ENCODE peak calls at places on chromosome 12, in eight cellular contexts. K is GM23338, R is endothelial cell of umbilical vein, X is GM12878, F is HCT116, V is HepG2, T is H1, S is K562. M is an unnamed sample.

GRCh38 chr12:101181776-101182175 is 28.3 kb downstream of the SLC5A8 start:
- DNase-seq in V (no peak), R (no peak), K (no peak), F (no peak), T (no peak), S (no peak), X (no peak), M (no peak)

GRCh38 chr12:122306407-122306806 is 40.1 kb upstream of the VPS33A start:
- DNase-seq in S (peak), R (no peak), X (no peak), V (peak), F (no peak), K (peak), T (peak), M (no peak)

GRCh38 chr12:120010661-120011230 is 21.7 kb downstream of the BICDL1 start:
- DNase-seq in T (no peak), V (no peak), S (no peak), F (no peak), K (no peak), X (no peak), R (no peak), M (no peak)

GRCh38 chr12:18422849-18423248 is 161.5 kb downstream of the PIK3C2G start:
- DNase-seq in X (no peak), V (no peak), R (no peak), T (no peak), K (no peak), F (no peak), S (no peak), M (no peak)

GRCh38 chr12:110436231-110436630 is 13.9 kb downstream of the ARPC3 start:
- DNase-seq in S (no peak), F (no peak), R (peak), X (no peak), K (no peak), T (no peak), V (no peak), M (no peak)

GRCh38 chr12:591167-591570 is 72.1 kb downstream of the NINJ2 start:
- DNase-seq in V (no peak), S (no peak), R (no peak), T (no peak), K (peak), F (no peak), X (no peak), M (no peak)

GRCh38 chr12:1034243-1034642 is 43.2 kb downstream of the ERC1 start:
- DNase-seq in T (no peak), V (no peak), S (no peak), F (no peak), R (no peak), X (no peak), K (no peak), M (no peak)

GRCh38 chr12:83361486-83361885 is 674.8 kb downstream of the TMTC2 start:
- DNase-seq in T (no peak), S (no peak), R (no peak), X (no peak), V (no peak), K (no peak), F (no peak), M (no peak)

GRCh38 chr12:114407566-114408411 is 1.8 kb upstream of the TBX5 start:
- DNase-seq in T (no peak), F (no peak), K (peak), X (no peak), V (no peak), S (no peak), R (no peak), M (no peak)

GRCh38 chr12:18689781-18690180 is 48.0 kb downstream of the PLCZ1 start:
- DNase-seq in K (no peak), F (no peak), S (no peak), T (no peak), R (no peak), V (no peak), X (no peak), M (no peak)

GRCh38 chr12:12024958-12025682 is 45.6 kb upstream of the BCL2L14 start:
- DNase-seq in R (no peak), F (no peak), X (peak), K (no peak), V (no peak), S (no peak), T (no peak), M (no peak)

GRCh38 chr12:53343978-53344377 is 7.8 kb upstream of the SP7 start:
- DNase-seq in V (no peak), R (no peak), X (no peak), F (no peak), K (no peak), T (no peak), S (no peak), M (no peak)

GRCh38 chr12:120321382-120322202 is 6.0 kb downstream of the PLA2G1B start:
- DNase-seq in V (peak), K (no peak), S (no peak), T (no peak), R (no peak), X (no peak), F (no peak), M (no peak)

GRCh38 chr12:89710873-89711179 is 2.2 kb upstream of the ATP2B1 start:
- DNase-seq in T (no peak), S (no peak), F (no peak), K (no peak), R (peak), X (no peak), V (no peak), M (no peak)

GRCh38 chr12:53757095-53757770 is 5.5 kb upstream of the CISTR start:
- DNase-seq in V (peak), K (peak), S (peak), T (peak), F (peak), R (peak), X (no peak), M (no peak)

GRCh38 chr12:89453121-89453520 is 71.5 kb downstream of the GALNT4 start:
- DNase-seq in F (no peak), V (no peak), X (no peak), R (no peak), K (no peak), T (no peak), S (no peak), M (no peak)

GRCh38 chr12:97308576-97309198 is 153.9 kb upstream of the RMST start:
- DNase-seq in K (peak), X (peak), S (peak), V (peak), R (peak), T (no peak), F (peak), M (peak)

GRCh38 chr12:116955382-116956021 is 44.8 kb downstream of the FBXW8 start:
- DNase-seq in X (no peak), S (peak), K (peak), V (peak), F (peak), T (no peak), R (no peak), M (no peak)

GRCh38 chr12:113119980-113120669 is 15.4 kb downstream of the RASAL1 start:
- DNase-seq in K (peak), S (no peak), T (no peak), R (no peak), F (no peak), X (no peak), V (no peak), M (no peak)

GRCh38 chr12:132475304-132476037 is 14.5 kb upstream of the FBRSL1 start:
- DNase-seq in X (no peak), S (peak), F (no peak), K (no peak), R (no peak), T (no peak), V (no peak), M (no peak)

GRCh38 chr12:117261267-117261666 is 71.0 kb upstream of the FBXO21 start:
- DNase-seq in X (no peak), F (peak), V (no peak), R (no peak), T (no peak), S (no peak), K (no peak), M (no peak)

GRCh38 chr12:12079291-12079690 is 8.6 kb downstream of the BCL2L14 start:
- DNase-seq in V (no peak), K (no peak), F (no peak), S (no peak), T (no peak), R (no peak), X (no peak), M (no peak)

GRCh38 chr12:122318607-122319311 is 52.5 kb upstream of the VPS33A start:
- DNase-seq in V (no peak), F (no peak), K (no peak), T (no peak), X (no peak), R (peak), S (no peak), M (no peak)

GRCh38 chr12:121142171-121142950 is 9.7 kb downstream of the P2RX7 start:
- DNase-seq in K (no peak), V (no peak), T (no peak), F (no peak), X (no peak), R (no peak), S (no peak), M (no peak)

GRCh38 chr12:113174461-113175384 is 10.6 kb downstream of the DDX54 start:
- DNase-seq in V (peak), S (peak), F (no peak), T (no peak), R (peak), X (no peak), K (peak), M (no peak)

GRCh38 chr12:55745361-55746146 is 2.6 kb downstream of the GDF11 start:
- DNase-seq in K (peak), F (no peak), V (peak), T (no peak), S (peak), R (no peak), X (no peak), M (peak)

GRCh38 chr12:62720661-62721330 is 214.2 kb downstream of the PPM1H start:
- DNase-seq in T (no peak), X (no peak), R (peak), S (no peak), F (no peak), V (no peak), K (no peak), M (no peak)

GRCh38 chr12:94617101-94617500 is 33.3 kb downstream of the TMCC3 start:
- DNase-seq in V (no peak), K (no peak), S (no peak), X (no peak), T (no peak), F (no peak), R (no peak), M (no peak)

GRCh38 chr12:130162267-130162666 is at the start of gene FZD10:
- DNase-seq in V (no peak), S (no peak), F (no peak), K (peak), X (no peak), R (no peak), T (no peak), M (no peak)

GRCh38 chr12:104423809-104424208 is 32.9 kb upstream of the CHST11 start:
- DNase-seq in S (no peak), R (peak), V (peak), F (no peak), K (no peak), X (no peak), T (no peak), M (no peak)
- TF ChIP-seq POLR2AphosphoS5 in S (no peak), R (no peak), V (no peak), F (no peak), K (no peak), X (no peak), T (no peak), M (no peak)

GRCh38 chr12:70815866-70816470 is 104.6 kb downstream of the PTPRR start:
- DNase-seq in T (no peak), S (no peak), F (no peak), R (no peak), X (no peak), V (no peak), K (no peak), M (no peak)
- TF ChIP-seq EZH2 in T (no peak), S (no peak), F (no peak), R (no peak), X (no peak), V (no peak), K (no peak), M (no peak)

DNA sequence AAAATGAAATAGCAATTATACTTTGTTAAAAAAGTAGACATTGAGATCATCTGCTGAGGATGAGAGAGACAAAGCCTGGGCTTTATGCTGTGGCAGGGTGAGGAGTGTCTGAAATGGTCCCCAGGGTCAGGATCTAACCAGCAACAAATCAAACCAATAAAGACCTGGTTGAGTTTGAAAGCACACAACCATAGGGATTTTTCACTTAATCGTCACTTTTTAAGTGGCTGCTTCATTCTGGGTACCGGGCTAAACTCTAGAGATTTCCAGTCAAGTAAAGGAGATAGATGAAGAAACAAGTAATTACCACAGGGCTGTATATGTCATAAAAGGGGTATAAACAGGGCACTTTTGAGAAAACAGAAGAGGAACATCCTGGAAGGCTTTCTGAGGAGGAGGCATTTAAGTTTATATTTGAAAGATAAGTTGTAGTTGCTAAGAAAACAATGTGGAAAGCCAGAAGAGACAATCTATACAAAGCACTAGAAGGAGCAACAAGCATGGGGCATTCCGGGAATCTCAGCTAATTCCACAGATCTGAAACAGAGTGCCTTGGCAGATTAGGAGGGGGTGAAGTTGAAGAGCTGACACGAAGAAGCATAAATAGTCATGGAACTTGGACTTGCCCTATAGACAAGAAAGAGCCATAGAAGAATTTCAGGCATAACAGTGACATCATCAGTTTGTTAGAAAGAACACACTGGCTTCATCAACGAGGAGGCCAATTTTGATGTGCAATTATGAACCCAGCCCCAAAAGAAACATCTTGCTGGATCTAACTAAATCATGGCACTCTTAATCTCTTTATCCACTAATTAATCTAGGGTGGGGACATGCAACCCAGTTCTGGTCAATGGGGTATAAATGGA is 46.9 kb upstream of the FRS2 start:
- DNase-seq in R (no peak), X (no peak), S (no peak), F (no peak), V (no peak), T (no peak), K (no peak), M (no peak)
- TF ChIP-seq POLR2AphosphoS5 in R (no peak), X (no peak), S (no peak), F (no peak), V (no peak), T (no peak), K (no peak), M (no peak)

GRCh38 chr12:47999816-48000215 is 4.5 kb downstream of the COL2A1 start:
- DNase-seq in X (no peak), K (no peak), F (no peak), T (no peak), V (no peak), S (no peak), R (no peak), M (no peak)
- TF ChIP-seq EZH2 in X (no peak), K (no peak), F (no peak), T (no peak), V (no peak), S (no peak), R (no peak), M (no peak)

DNA sequence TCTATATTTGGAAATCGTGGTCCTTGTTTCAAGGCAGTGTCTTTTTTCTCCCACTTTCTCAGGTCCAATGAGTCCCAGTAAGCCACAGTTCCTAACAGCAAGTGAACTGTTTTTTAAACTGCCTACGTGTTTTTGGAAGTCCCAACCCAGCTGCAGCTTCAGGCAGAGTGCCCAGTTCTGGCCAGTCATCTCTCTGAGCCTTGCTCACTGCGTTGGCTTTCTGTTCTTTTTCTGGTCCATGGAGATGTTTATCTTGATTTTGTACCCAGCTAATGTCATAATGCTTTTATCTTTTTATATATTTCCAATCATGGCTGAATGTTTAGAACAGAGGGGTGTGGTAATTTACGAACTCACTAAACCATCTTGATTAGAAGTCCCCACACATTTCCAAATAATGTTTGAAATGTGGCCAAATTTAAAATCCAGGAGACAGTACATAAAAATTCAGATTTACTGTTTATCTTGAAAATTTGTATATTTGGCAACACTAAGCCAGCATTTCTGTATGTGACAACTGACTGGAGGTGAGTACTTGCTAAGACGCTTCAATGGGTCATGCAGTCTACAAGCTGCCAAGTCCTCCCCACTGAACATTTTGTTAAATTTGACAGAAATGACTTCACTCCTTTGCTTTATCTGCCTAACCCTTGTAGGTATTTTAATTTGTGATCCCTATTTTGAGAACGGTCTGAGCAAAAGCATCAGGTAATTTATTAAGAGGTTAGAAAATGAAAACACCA is 46.1 kb upstream of the OTOGL start:
- DNase-seq in S (no peak), F (no peak), V (no peak), K (no peak), T (no peak), X (no peak), R (peak), M (no peak)
- TF ChIP-seq POLR2AphosphoS5 in S (no peak), F (no peak), V (no peak), K (no peak), T (no peak), X (no peak), R (no peak), M (no peak)

GRCh38 chr12:64824500-64825142 is at the start of gene TBC1D30:
- DNase-seq in T (no peak), S (no peak), K (peak), X (no peak), R (peak), F (no peak), V (no peak), M (no peak)

GRCh38 chr12:64824130-64824499 is 332 bp upstream of the TBC1D30 start:
- DNase-seq in T (no peak), S (no peak), X (no peak), V (no peak), K (peak), F (no peak), R (peak), M (no peak)

GRCh38 chr12:64825143-64826011 is 930 bp downstream of the TBC1D30 start:
- DNase-seq in X (no peak), K (peak), T (no peak), V (no peak), R (no peak), F (no peak), S (no peak), M (no peak)

GRCh38 chr12:64828713-64829112 is 4.3 kb downstream of the TBC1D30 start:
- DNase-seq in F (no peak), K (no peak), T (no peak), V (no peak), S (no peak), R (no peak), X (no peak), M (no peak)

GRCh38 chr12:64826234-64826633 is 1.8 kb downstream of the TBC1D30 start:
- DNase-seq in F (no peak), V (no peak), R (peak), S (peak), T (no peak), K (peak), X (peak), M (peak)
- TF ChIP-seq EZH2 in F (no peak), V (no peak), R (no peak), S (no peak), T (no peak), K (peak), X (no peak), M (no peak)

GRCh38 chr12:124921200-124922008 is 7.0 kb upstream of the UBC start:
- DNase-seq in V (peak), F (no peak), S (peak), X (peak), T (no peak), K (peak), R (peak), M (peak)
- TF ChIP-seq POLR2AphosphoS5 in V (peak), F (no peak), S (no peak), X (peak), T (no peak), K (no peak), R (no peak), M (no peak)

M was measured in SK-N-MC.